ENCODE peak calls at places on chromosomes 1 and 21, in seven cellular contexts. A is left ventricle myocardium inferior, J is mammary epithelial cell, O is esophagus squamous epithelium, L is brain microvascular endothelial cell, K is tibial nerve, Y is fibroblast of mammary gland. B is an unnamed sample.

GRCh38 chr1:1614204-1614953 is 921 bp upstream of the MIB2 start:
- DNase-seq in A (no peak), J (peak; percentile 84), O (no peak), L (peak; percentile 86), K (no peak), Y (peak; percentile 84), B (peak; percentile 79)

GRCh38 chr1:5913876-5914275 is 78.3 kb downstream of the NPHP4 start:
- DNase-seq in A (no peak), J (no peak), O (no peak), L (no peak), K (no peak), Y (no peak), B (no peak)

GRCh38 chr21:42452401-42453018 is 43.5 kb downstream of the RSPH1 start:
- DNase-seq in A (no peak), J (no peak), O (no peak), L (no peak), K (no peak), Y (no peak), B (no peak)

GRCh38 chr1:225427249-225428065 is at the start of gene LBR:
- DNase-seq in A (peak; percentile 46), J (no peak), O (no peak), L (no peak), K (no peak), Y (no peak), B (no peak)

GRCh38 chr1:55635856-55636255 is 420.7 kb upstream of the USP24 start:
- DNase-seq in A (no peak), J (no peak), O (no peak), L (no peak), K (no peak), Y (peak; percentile 69), B (no peak)

GRCh38 chr21:38777521-38777920 is 28.2 kb upstream of the ETS2 start:
- DNase-seq in A (no peak), J (no peak), O (no peak), L (no peak), K (no peak), Y (no peak), B (no peak)

GRCh38 chr21:45979651-45980050 is 1.9 kb upstream of the COL6A1 start:
- DNase-seq in A (peak; percentile 15), J (no peak), O (no peak), L (no peak), K (no peak), Y (no peak), B (no peak)

GRCh38 chr1:169731446-169731845 is 2.4 kb downstream of the SELE start:
- DNase-seq in A (no peak), J (no peak), O (no peak), L (no peak), K (no peak), Y (no peak), B (no peak)

GRCh38 chr1:80536464-80536863 is 1264.3 kb upstream of the ADGRL2 start:
- DNase-seq in A (no peak), J (no peak), O (no peak), L (no peak), K (no peak), Y (no peak), B (no peak)

GRCh38 chr1:46431695-46432094 is 37.6 kb downstream of the FAAH start:
- DNase-seq in A (no peak), J (no peak), O (no peak), L (no peak), K (no peak), Y (no peak), B (no peak)

GRCh38 chr1:171913385-171913784 is 72.1 kb downstream of the DNM3 start:
- DNase-seq in A (no peak), J (peak; percentile 70), O (no peak), L (no peak), K (no peak), Y (peak; percentile 33), B (no peak)

GRCh38 chr1:226986496-226987178 is 46.5 kb downstream of the COQ8A start:
- DNase-seq in A (no peak), J (no peak), O (no peak), L (no peak), K (no peak), Y (no peak), B (no peak)

GRCh38 chr1:182107218-182107617 is 45.7 kb upstream of the ZNF648 start:
- DNase-seq in A (no peak), J (peak; percentile 54), O (no peak), L (no peak), K (no peak), Y (no peak), B (no peak)

GRCh38 chr1:30809514-30810263 is 52.1 kb upstream of the LAPTM5 start:
- DNase-seq in A (no peak), J (peak; percentile 52), O (no peak), L (peak; percentile 86), K (no peak), Y (peak; percentile 79), B (no peak)

GRCh38 chr1:61842863-61843514 is 100.7 kb downstream of the PATJ start:
- DNase-seq in A (no peak), J (peak; percentile 5), O (no peak), L (peak; percentile 32), K (no peak), Y (peak; percentile 31), B (no peak)

GRCh38 chr1:226482975-226483660 is 65.4 kb upstream of the STUM start:
- DNase-seq in A (no peak), J (no peak), O (no peak), L (no peak), K (no peak), Y (no peak), B (no peak)

GRCh38 chr1:47693115-47693514 is 255.3 kb downstream of the FOXD2 start:
- DNase-seq in A (no peak), J (no peak), O (no peak), L (no peak), K (no peak), Y (no peak), B (peak; percentile 11)

GRCh38 chr1:6028042-6028895 is 17.4 kb upstream of the KCNAB2 start:
- DNase-seq in A (no peak), J (no peak), O (no peak), L (peak; percentile 8), K (no peak), Y (peak; percentile 21), B (peak; percentile 65)

GRCh38 chr1:230084408-230085177 is 17.6 kb downstream of the GALNT2 start:
- DNase-seq in A (no peak), J (peak; percentile 99), O (no peak), L (peak; percentile 99), K (peak; percentile 53), Y (peak; percentile 98), B (peak; percentile 84)

GRCh38 chr1:52403566-52404115 is 582 bp downstream of the ORC1 start:
- DNase-seq in A (no peak), J (peak; percentile 79), O (no peak), L (peak; percentile 77), K (no peak), Y (peak; percentile 91), B (no peak)

GRCh38 chr1:18415448-18415960 is 65.2 kb upstream of the KLHDC7A start:
- DNase-seq in A (no peak), J (no peak), O (no peak), L (no peak), K (no peak), Y (no peak), B (no peak)

GRCh38 chr1:58848818-58849411 is 65.1 kb upstream of the JUN start:
- DNase-seq in A (peak; percentile 63), J (peak; percentile 100), O (no peak), L (peak; percentile 97), K (no peak), Y (peak; percentile 99), B (peak; percentile 85)
- H3K4me3 ChIP-seq in A (no peak overlapping the region), J (no peak overlapping the region), O (no peak overlapping the region), L (no peak overlapping the region), K (no peak overlapping the region), Y (no peak overlapping the region), B (no peak overlapping the region)

GRCh38 chr1:25698252-25698651 is 81.7 kb downstream of the MAN1C1 start:
- DNase-seq in A (no peak), J (no peak), O (no peak), L (peak; percentile 82), K (no peak), Y (no peak), B (no peak)

GRCh38 chr1:25699501-25700089 is 83.0 kb downstream of the MAN1C1 start:
- DNase-seq in A (peak; percentile 66), J (no peak), O (no peak), L (no peak), K (no peak), Y (peak; percentile 34), B (no peak)

GRCh38 chr1:25695066-25695990 is 78.7 kb downstream of the MAN1C1 start:
- DNase-seq in A (peak; percentile 80), J (peak; percentile 36), O (no peak), L (peak; percentile 97), K (peak; percentile 65), Y (peak; percentile 99), B (peak; percentile 94)

GRCh38 chr1:25695991-25696330 is 79.4 kb downstream of the MAN1C1 start:
- DNase-seq in A (no peak), J (peak; percentile 43), O (no peak), L (peak; percentile 93), K (no peak), Y (peak; percentile 97), B (peak; percentile 74)

DNA sequence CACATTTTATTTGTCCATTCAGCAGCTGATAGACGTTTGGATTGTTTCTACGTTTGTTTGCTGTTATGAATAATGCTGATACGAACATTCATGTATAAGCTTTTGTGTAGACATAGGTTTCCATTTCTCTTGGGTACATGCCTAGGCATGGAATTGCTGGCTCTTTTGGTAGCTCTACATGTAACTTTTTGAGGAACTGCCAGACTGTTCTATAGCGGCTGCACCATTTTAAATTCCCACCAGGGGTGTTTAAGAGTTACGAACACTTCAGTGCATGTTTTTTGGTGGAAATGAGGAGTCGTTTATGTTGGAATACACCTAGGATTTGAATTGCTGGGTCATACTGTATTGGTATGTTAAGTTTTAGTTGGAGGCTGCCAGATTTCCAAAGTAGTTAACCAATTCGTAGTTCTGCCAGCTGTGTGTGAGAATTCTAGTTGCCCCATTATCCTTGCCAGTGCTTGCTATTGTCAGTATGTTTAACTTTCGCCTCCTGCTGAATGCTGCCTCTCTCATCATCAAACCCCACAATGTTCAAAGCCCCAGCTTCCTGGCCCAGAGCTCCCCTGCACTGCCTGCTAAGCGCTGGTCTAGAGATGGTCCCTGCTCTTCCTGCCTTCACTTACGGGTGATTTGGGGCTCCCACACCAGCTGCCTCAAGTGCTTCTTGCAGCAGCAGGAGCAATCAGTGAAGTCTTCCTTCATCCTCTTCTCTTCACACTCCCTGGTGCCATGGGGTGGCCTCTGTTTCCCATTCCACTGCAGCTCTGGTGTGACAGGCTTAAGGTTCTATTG is 81.0 kb downstream of the MAN1C1 start:
- DNase-seq in A (no peak), J (no peak), O (no peak), L (no peak), K (no peak), Y (no peak), B (no peak)
- TF ChIP-seq CTCF in A (no peak), J (no peak), O (peak; percentile 65), L (no peak), K (no peak), Y (no peak), B (no peak)

DNA sequence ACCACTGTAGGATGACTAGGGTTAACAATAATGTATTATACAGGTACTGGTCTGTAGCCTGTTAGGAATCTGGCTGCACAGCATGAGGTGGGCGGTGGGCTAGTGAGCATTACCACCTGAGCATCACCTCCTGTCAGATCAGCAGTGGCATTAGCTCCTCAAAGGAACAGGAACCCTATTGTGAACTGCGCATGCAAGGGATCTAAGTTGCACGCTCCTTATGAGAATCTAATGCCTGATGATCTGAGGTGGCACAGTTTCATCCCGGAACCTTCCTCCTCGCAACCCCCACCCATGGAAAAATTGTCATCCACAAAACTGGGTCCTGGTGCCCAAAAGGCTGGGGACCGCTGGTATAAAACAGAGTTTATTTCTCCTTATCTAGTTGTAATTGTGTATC is 147.6 kb downstream of the FGGY start:
- DNase-seq in A (no peak), J (no peak), O (no peak), L (no peak), K (no peak), Y (no peak), B (no peak)
- H3K4me3 ChIP-seq in A (no peak overlapping the region), J (no peak overlapping the region), O (no peak overlapping the region), L (no peak overlapping the region), K (no peak overlapping the region), Y (no peak overlapping the region), B (no peak overlapping the region)

GRCh38 chr1:200707116-200707515 is 31.6 kb upstream of the CAMSAP2 start:
- DNase-seq in A (no peak), J (no peak), O (no peak), L (no peak), K (no peak), Y (no peak), B (no peak)
- TF ChIP-seq CTCF in A (no peak), J (no peak), O (no peak), L (no peak), K (no peak), Y (no peak), B (no peak)